ENCODE peak calls at places on chromosomes 12 and 14, in four cellular contexts. D is IMR-90, C is ovary, L is uterus. X is an unnamed sample.

GRCh38 chr12:32596031-32596430 is 83.1 kb upstream of the DNM1L start:
- DNase-seq in D (no peak), C (no peak), L (no peak), X (no peak)

GRCh38 chr12:24979971-24980730 is 31.2 kb upstream of the BCAT1 start:
- DNase-seq in D (no peak), C (no peak), L (no peak), X (no peak)

GRCh38 chr14:95527392-95528002 is 7.4 kb upstream of the GLRX5 start:
- DNase-seq in D (peak; percentile 84), C (peak; percentile 87), L (peak; percentile 80), X (no peak)

GRCh38 chr14:49720744-49721143 is 27.8 kb downstream of the KLHDC1 start:
- DNase-seq in D (no peak), C (no peak), L (no peak), X (no peak)

GRCh38 chr12:65824314-65824563 is at the start of gene HMGA2:
- DNase-seq in D (peak; percentile 84), C (peak; percentile 28), L (no peak), X (peak; percentile 83)

GRCh38 chr12:12467701-12468218 is 94.9 kb downstream of the DUSP16 start:
- DNase-seq in D (peak; percentile 11), C (no peak), L (no peak), X (no peak)

GRCh38 chr12:54016478-54016964 is 7.7 kb downstream of the HOXC8 start:
- DNase-seq in D (peak; percentile 11), C (peak; percentile 58), L (peak; percentile 49), X (no peak)

GRCh38 chr14:65585216-65585615 is 172.7 kb downstream of the FUT8 start:
- DNase-seq in D (no peak), C (no peak), L (no peak), X (no peak)

GRCh38 chr12:13727707-13728147 is 253.7 kb downstream of the GRIN2B start:
- DNase-seq in D (no peak), C (no peak), L (no peak), X (no peak)

GRCh38 chr12:39483042-39483441 is 40.1 kb upstream of the KIF21A start:
- DNase-seq in D (no peak), C (no peak), L (no peak), X (no peak)

GRCh38 chr12:101436146-101436545 is 28.6 kb upstream of the ARL1 start:
- DNase-seq in D (no peak), C (no peak), L (no peak), X (no peak)

GRCh38 chr14:101654051-101654450 is 92.8 kb downstream of the DIO3 start:
- DNase-seq in D (no peak), C (no peak), L (no peak), X (no peak)

GRCh38 chr12:75759842-75760260 is 248.4 kb upstream of the KRR1 start:
- DNase-seq in D (peak; percentile 94), C (no peak), L (no peak), X (peak; percentile 12)

GRCh38 chr14:57086271-57087162 is 182.2 kb downstream of the EXOC5 start:
- DNase-seq in D (no peak), C (no peak), L (no peak), X (no peak)

GRCh38 chr12:132723764-132724140 is 13.1 kb downstream of the PGAM5 start:
- DNase-seq in D (peak; percentile 44), C (no peak), L (no peak), X (no peak)

GRCh38 chr12:102769323-102769916 is 147.6 kb downstream of the PAH start:
- DNase-seq in D (peak; percentile 58), C (peak; percentile 81), L (peak; percentile 80), X (peak; percentile 34)

GRCh38 chr14:70692210-70692609 is 50.5 kb downstream of the TTC9 start:
- DNase-seq in D (no peak), C (no peak), L (no peak), X (no peak)

GRCh38 chr14:39467889-39468524 is 35.8 kb upstream of the FBXO33 start:
- DNase-seq in D (peak; percentile 43), C (no peak), L (no peak), X (peak; percentile 8)

GRCh38 chr12:12011880-12012260 is 58.9 kb upstream of the BCL2L14 start:
- DNase-seq in D (no peak), C (no peak), L (no peak), X (no peak)

GRCh38 chr12:40104461-40105264 is 1.2 kb downstream of the SLC2A13 start:
- DNase-seq in D (peak; percentile 2), C (no peak), L (peak; percentile 18), X (no peak)

GRCh38 chr12:109517619-109518018 is 40.2 kb downstream of the UBE3B start:
- DNase-seq in D (no peak), C (no peak), L (no peak), X (no peak)

GRCh38 chr12:111773801-111774551 is 7.2 kb downstream of the ALDH2 start:
- DNase-seq in D (peak; percentile 97), C (peak; percentile 89), L (peak; percentile 91), X (no peak)

GRCh38 chr14:21023817-21024667 is 819 bp downstream of the NDRG2 start:
- DNase-seq in D (no peak), C (no peak), L (no peak), X (no peak)

GRCh38 chr12:90396556-90396955 is 558.4 kb downstream of the CCER1 start:
- DNase-seq in D (no peak), C (no peak), L (no peak), X (no peak)

GRCh38 chr12:55737581-55738112 is 5.3 kb upstream of the GDF11 start:
- DNase-seq in D (no peak), C (no peak), L (no peak), X (no peak)

GRCh38 chr12:130494736-130495135 is 157.0 kb downstream of the PIWIL1 start:
- DNase-seq in D (no peak), C (no peak), L (no peak), X (no peak)

GRCh38 chr14:73526036-73526984 is 10.6 kb upstream of the ACOT1 start:
- DNase-seq in D (peak; percentile 55), C (no peak), L (no peak), X (no peak)

GRCh38 chr12:100877776-100878175 is 83.2 kb downstream of the ANO4 start:
- DNase-seq in D (no peak), C (no peak), L (no peak), X (no peak)

GRCh38 chr14:50964683-50965390 is 20.6 kb upstream of the PYGL start:
- DNase-seq in D (peak; percentile 99), C (peak; percentile 73), L (peak; percentile 93), X (peak; percentile 96)

GRCh38 chr12:92290016-92290685 is 144.5 kb upstream of the BTG1 start:
- DNase-seq in D (peak; percentile 65), C (no peak), L (no peak), X (peak; percentile 58)

GRCh38 chr12:96014932-96015599 is 18.9 kb upstream of the HAL start:
- DNase-seq in D (peak; percentile 5), C (no peak), L (no peak), X (no peak)

GRCh38 chr12:76303989-76304460 is 44.2 kb downstream of the BBS10 start:
- DNase-seq in D (peak; percentile 14), C (no peak), L (no peak), X (no peak)

GRCh38 chr12:24902521-24903304 is 46.2 kb downstream of the BCAT1 start:
- DNase-seq in D (no peak), C (no peak), L (no peak), X (no peak)

GRCh38 chr12:104707179-104707578 is 250.4 kb downstream of the CHST11 start:
- DNase-seq in D (peak; percentile 50), C (no peak), L (no peak), X (no peak)

GRCh38 chr12:130213249-130213648 is 51.0 kb downstream of the FZD10 start:
- DNase-seq in D (no peak), C (no peak), L (no peak), X (no peak)

GRCh38 chr12:6947615-6948014 is 3.5 kb upstream of the PTPN6 start:
- DNase-seq in D (no peak), C (no peak), L (no peak), X (no peak)

GRCh38 chr14:75303415-75303814 is 24.8 kb downstream of the FOS start:
- DNase-seq in D (peak; percentile 72), C (peak; percentile 80), L (peak; percentile 76), X (peak; percentile 65)
- H3K4me1 ChIP-seq in D (no peaks in the 10 kb centered on the region), C (peaks cover 10% of the 10 kb centered on the region), L (no peaks in the 10 kb centered on the region), X (peaks cover 7% of the 10 kb centered on the region)

DNA sequence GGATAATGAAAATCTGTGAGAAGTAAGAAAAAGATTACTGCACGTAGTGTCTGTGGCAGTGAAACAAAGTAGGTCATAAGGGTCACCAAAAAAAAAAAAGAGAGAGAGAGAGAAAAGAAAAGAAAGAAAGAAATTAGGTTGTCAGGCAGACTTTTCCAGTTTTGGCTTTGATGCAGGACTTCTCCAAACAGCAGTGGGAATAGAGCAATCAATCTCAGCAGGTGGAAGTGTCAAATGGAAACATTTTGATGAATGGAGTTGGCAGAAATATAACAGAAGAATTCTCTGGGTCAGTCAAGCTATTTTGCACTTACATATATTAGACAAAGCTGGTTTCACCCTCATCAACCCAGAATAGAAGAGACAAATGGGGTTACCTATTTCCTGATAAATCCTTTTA is 745.8 kb downstream of the SLC6A15 start:
- DNase-seq in D (no peak), C (no peak), L (no peak), X (no peak)
- H3K4me3 ChIP-seq in D (no peak overlapping the region), C (no peak overlapping the region), L (no peak overlapping the region), X (no peak overlapping the region)

DNA sequence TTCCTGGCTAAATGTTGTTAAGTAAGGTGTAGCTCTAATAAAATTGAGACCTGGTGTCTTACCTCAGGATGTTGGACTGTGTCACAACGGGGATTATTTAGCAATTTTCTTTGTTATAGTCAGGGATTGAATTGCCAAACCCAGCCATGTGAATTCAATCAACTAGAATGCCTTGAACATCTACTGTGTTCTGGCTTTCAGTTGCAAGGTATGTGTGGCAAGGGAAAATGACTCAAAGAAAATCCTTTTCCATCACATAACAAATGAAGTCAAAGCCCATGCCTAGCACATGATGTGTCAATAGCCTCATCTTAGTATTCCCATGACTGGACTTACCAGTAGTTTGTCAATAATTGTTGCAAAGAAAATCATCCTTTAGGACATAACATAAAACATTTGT is 519.8 kb upstream of the FLRT2 start:
- DNase-seq in D (no peak), C (no peak), L (no peak), X (no peak)
- H3K4me1 ChIP-seq in D (no peaks in the 10 kb centered on the region), C (no peaks in the 10 kb centered on the region), L (no peaks in the 10 kb centered on the region), X (no peaks in the 10 kb centered on the region)

GRCh38 chr14:100306256-100306505 is at the start of gene SLC25A29:
- DNase-seq in D (no peak), C (no peak), L (no peak), X (no peak)

GRCh38 chr14:100307215-100308111 is 1.2 kb upstream of the SLC25A29 start:
- DNase-seq in D (peak; percentile 17), C (peak; percentile 58), L (no peak), X (peak; percentile 22)

GRCh38 chr14:100306506-100307214 is 416 bp upstream of the SLC25A29 start:
- DNase-seq in D (peak; percentile 78), C (peak; percentile 92), L (peak; percentile 86), X (peak; percentile 91)

GRCh38 chr14:100309028-100309718 is 2.9 kb upstream of the SLC25A29 start:
- DNase-seq in D (no peak), C (no peak), L (no peak), X (peak; percentile 54)

DNA sequence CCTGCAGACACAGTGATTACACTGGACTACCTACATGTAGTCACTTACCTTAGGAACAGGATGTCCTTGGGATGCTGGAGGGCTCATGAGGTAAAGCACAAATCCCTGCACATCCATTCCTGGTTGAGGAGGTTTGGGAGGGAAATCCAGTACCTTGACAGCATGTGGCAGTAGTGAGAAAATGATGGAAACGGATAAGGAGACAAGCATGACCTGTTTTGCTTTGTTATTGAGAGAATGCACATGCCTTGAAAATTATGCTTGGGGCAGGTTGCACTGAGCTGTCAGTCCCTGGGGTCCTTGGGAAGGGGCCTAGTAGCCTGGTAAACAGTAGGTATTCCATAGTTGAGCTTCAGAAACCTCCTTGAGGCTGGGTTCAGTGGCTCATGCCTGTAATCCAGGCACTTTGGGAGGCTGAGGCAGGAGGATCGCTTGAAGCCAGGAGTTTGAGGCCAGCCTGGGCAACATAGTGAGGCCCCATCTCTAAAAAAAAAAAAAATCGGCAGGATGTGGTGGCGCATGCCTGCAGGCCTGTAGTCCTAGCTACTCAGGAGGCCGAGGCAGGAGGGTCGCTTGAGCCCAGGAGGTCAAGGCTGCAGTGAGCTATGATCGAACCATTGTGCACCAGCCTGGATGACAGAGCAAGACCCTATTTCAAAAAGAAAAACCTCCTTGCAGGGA is 2.0 kb upstream of the SLC25A29 start:
- DNase-seq in D (no peak), C (no peak), L (no peak), X (no peak)
- H3K4me3 ChIP-seq in D (no peak overlapping the region), C (no peak overlapping the region), L (no peak overlapping the region), X (no peak overlapping the region)

X was measured in endothelial cell of umbilical vein.